ENCODE peak calls at places on chromosomes 2 and 18, in ten cellular contexts. Y, J, L, N, X, G, S, D, Z and T are unnamed samples.

GRCh38 chr2:82837588-82838304 is 1621.3 kb downstream of the SUCLG1 start:
- DNase-seq in Y (no peak), J (no peak), L (no peak), N (no peak), X (no peak), G (no peak), S (no peak), D (no peak), Z (no peak), T (no peak)

GRCh38 chr18:68962623-68963022 is 164.7 kb downstream of the CCDC102B start:
- DNase-seq in Y (no peak), J (no peak), L (no peak), N (no peak), X (no peak), G (no peak), S (no peak), D (no peak), Z (no peak), T (no peak)

GRCh38 chr2:56448999-56449431 is 265.2 kb downstream of the CCDC85A start:
- DNase-seq in Y (no peak), J (peak; percentile 51), L (no peak), N (peak; percentile 64), X (peak; percentile 80), G (no peak), S (no peak), D (no peak), Z (no peak), T (no peak)

GRCh38 chr18:51251625-51252024 is 54.1 kb upstream of the MEX3C start:
- DNase-seq in Y (no peak), J (no peak), L (no peak), N (no peak), X (no peak), G (no peak), S (no peak), D (no peak), Z (no peak), T (no peak)

GRCh38 chr2:191478754-191479679 is 198.9 kb upstream of the NABP1 start:
- DNase-seq in Y (no peak), J (no peak), L (peak; percentile 58), N (no peak), X (peak; percentile 50), G (no peak), S (peak; percentile 47), D (no peak), Z (peak; percentile 66), T (no peak)

GRCh38 chr2:237253046-237253723 is 160.8 kb downstream of the COL6A3 start:
- DNase-seq in Y (no peak), J (no peak), L (no peak), N (no peak), X (no peak), G (no peak), S (no peak), D (peak; percentile 89), Z (no peak), T (no peak)

GRCh38 chr2:120447122-120447785 is 101.3 kb downstream of the INHBB start:
- DNase-seq in Y (no peak), J (no peak), L (no peak), N (no peak), X (no peak), G (no peak), S (peak; percentile 78), D (no peak), Z (no peak), T (no peak)

GRCh38 chr2:157468931-157469708 is 25.2 kb upstream of the CYTIP start:
- DNase-seq in Y (no peak), J (no peak), L (no peak), N (no peak), X (no peak), G (no peak), S (no peak), D (no peak), Z (peak; percentile 39), T (no peak)

GRCh38 chr2:223008162-223008561 is 43.8 kb upstream of the KCNE4 start:
- DNase-seq in Y (no peak), J (no peak), L (peak; percentile 23), N (no peak), X (no peak), G (no peak), S (no peak), D (no peak), Z (no peak), T (no peak)

GRCh38 chr2:182649316-182649715 is 66.7 kb upstream of the DNAJC10 start:
- DNase-seq in Y (no peak), J (peak; percentile 15), L (peak; percentile 23), N (no peak), X (no peak), G (no peak), S (no peak), D (no peak), Z (peak; percentile 49), T (no peak)

GRCh38 chr2:23595601-23596251 is 210.7 kb downstream of the KLHL29 start:
- DNase-seq in Y (peak; percentile 54), J (no peak), L (no peak), N (peak; percentile 54), X (no peak), G (no peak), S (peak; percentile 85), D (no peak), Z (no peak), T (no peak)

GRCh38 chr2:188978291-188979081 is 4.3 kb downstream of the COL3A1 start:
- DNase-seq in Y (no peak), J (no peak), L (peak; percentile 17), N (no peak), X (no peak), G (no peak), S (no peak), D (no peak), Z (peak; percentile 86), T (no peak)

GRCh38 chr2:188974184-188974583 is at the start of gene COL3A1:
- DNase-seq in Y (no peak), J (no peak), L (peak; percentile 46), N (no peak), X (peak; percentile 37), G (no peak), S (peak; percentile 30), D (no peak), Z (peak; percentile 21), T (no peak)

GRCh38 chr2:188979119-188979729 is 5.1 kb downstream of the COL3A1 start:
- DNase-seq in Y (no peak), J (no peak), L (no peak), N (no peak), X (no peak), G (no peak), S (no peak), D (no peak), Z (no peak), T (no peak)

GRCh38 chr2:188975497-188976102 is 1.4 kb downstream of the COL3A1 start:
- DNase-seq in Y (no peak), J (no peak), L (peak; percentile 64), N (no peak), X (peak; percentile 33), G (no peak), S (no peak), D (no peak), Z (no peak), T (no peak)

GRCh38 chr2:188976545-188977268 is 2.5 kb downstream of the COL3A1 start:
- DNase-seq in Y (no peak), J (no peak), L (no peak), N (no peak), X (no peak), G (no peak), S (no peak), D (no peak), Z (peak; percentile 65), T (no peak)
- H3K4me3 ChIP-seq in Y (no peak overlapping the region), J (no peak overlapping the region), L (peak overlapping the region; percentile 58), N (peak overlapping the region; percentile 48), X (no peak overlapping the region), G (peak overlapping the region; percentile 71), S (no peak overlapping the region), D (no peak overlapping the region), Z (no peak overlapping the region), T (no peak overlapping the region)

GRCh38 chr2:70977605-70978205 is 725 bp upstream of the ANKRD53 start:
- DNase-seq in Y (no peak), J (no peak), L (no peak), N (no peak), X (no peak), G (peak; percentile 83), S (peak; percentile 67), D (peak; percentile 64), Z (peak; percentile 35), T (no peak)
- TF ChIP-seq CTCF in Y (no peak), J (no peak), L (no peak), N (no peak), X (no peak), G (no peak), S (no peak), D (peak; percentile 23), Z (no peak), T (peak; percentile 4)

GRCh38 chr2:150165988-150166965 is 321.2 kb downstream of the RND3 start:
- DNase-seq in Y (no peak), J (peak; percentile 41), L (no peak), N (no peak), X (no peak), G (no peak), S (no peak), D (peak; percentile 93), Z (peak; percentile 59), T (no peak)

GRCh38 chr2:150168596-150168995 is 318.9 kb downstream of the RND3 start:
- DNase-seq in Y (no peak), J (no peak), L (no peak), N (no peak), X (no peak), G (no peak), S (no peak), D (no peak), Z (no peak), T (no peak)

GRCh38 chr2:150165479-150165878 is 322.0 kb downstream of the RND3 start:
- DNase-seq in Y (no peak), J (no peak), L (no peak), N (no peak), X (no peak), G (no peak), S (no peak), D (no peak), Z (no peak), T (no peak)

GRCh38 chr2:150169230-150169629 is 318.2 kb downstream of the RND3 start:
- DNase-seq in Y (no peak), J (no peak), L (peak; percentile 13), N (no peak), X (peak; percentile 34), G (peak; percentile 79), S (no peak), D (peak; percentile 36), Z (no peak), T (no peak)

DNA sequence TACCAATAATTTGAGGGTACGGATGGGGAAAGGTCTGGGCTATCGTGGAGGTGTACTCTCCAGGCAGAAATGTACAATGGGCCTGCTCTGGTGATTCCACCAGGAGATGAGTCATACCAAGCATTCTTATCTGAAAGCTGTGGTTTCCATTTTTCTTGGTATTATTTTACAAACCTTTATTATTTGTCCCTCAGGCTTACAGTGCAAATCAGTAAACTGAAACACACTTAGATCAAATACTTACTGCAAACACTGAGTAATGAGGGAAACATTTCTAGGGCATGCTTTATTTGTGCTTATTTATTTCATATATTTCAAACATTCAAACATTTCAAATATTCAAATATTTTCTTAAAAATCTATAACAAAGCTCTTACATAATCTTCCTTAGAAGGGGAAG is 319.8 kb downstream of the RND3 start:
- DNase-seq in Y (no peak), J (peak; percentile 15), L (no peak), N (no peak), X (no peak), G (no peak), S (no peak), D (peak; percentile 86), Z (peak; percentile 63), T (no peak)
- H3K27ac ChIP-seq in Y (no peak overlapping the region), J (peak overlapping the region; percentile 86), L (no peak overlapping the region), N (no peak overlapping the region), X (no peak overlapping the region), G (no peak overlapping the region), S (no peak overlapping the region), D (peak overlapping the region; percentile 98), Z (peak overlapping the region; percentile 1), T (no peak overlapping the region)

GRCh38 chr2:70191244-70191735 is 471 bp upstream of the C2orf42 start:
- DNase-seq in Y (no peak), J (no peak), L (no peak), N (no peak), X (no peak), G (no peak), S (no peak), D (no peak), Z (no peak), T (no peak)
- H3K4me3 ChIP-seq in Y (peak overlapping the region; percentile 94), J (peak overlapping the region; percentile 75), L (peak overlapping the region; percentile 90), N (peak overlapping the region; percentile 90), X (peak overlapping the region; percentile 70), G (peak overlapping the region; percentile 84), S (peak overlapping the region; percentile 53), D (peak overlapping the region; percentile 85), Z (no peak overlapping the region), T (peak overlapping the region; percentile 82)